ENCODE peak calls at places on chromosomes 6 and 20, in nine cellular contexts. L, F, S, C, J, I, O, V and D are unnamed samples.

GRCh38 chr6:152642578-152643375 is 5.6 kb upstream of the SYNE1 start:
- DNase-seq in F (peak; percentile 57), L (peak; percentile 36), O (no peak), J (peak; percentile 74), V (no peak), I (peak; percentile 38), C (peak; percentile 35), S (peak; percentile 77), D (peak; percentile 31)

GRCh38 chr6:149233056-149233715 is 84.3 kb upstream of the TAB2 start:
- DNase-seq in F (peak; percentile 98), C (no peak), S (no peak), O (no peak), J (no peak), V (no peak), L (peak; percentile 99), I (peak; percentile 94), D (no peak)

GRCh38 chr6:113586413-113586812 is 270.7 kb upstream of the MARCKS start:
- DNase-seq in L (peak; percentile 92), I (no peak), S (peak; percentile 18), C (no peak), J (no peak), V (no peak), F (peak; percentile 62), O (no peak), D (no peak)

GRCh38 chr6:5997420-5998093 is 9.2 kb downstream of the NRN1 start:
- DNase-seq in I (no peak), V (no peak), C (peak; percentile 54), S (no peak), L (no peak), F (no peak), O (peak; percentile 47), J (no peak), D (no peak)

GRCh38 chr6:16804515-16805161 is 43.4 kb upstream of the ATXN1 start:
- DNase-seq in O (no peak), C (no peak), I (no peak), L (no peak), F (no peak), V (no peak), S (no peak), J (no peak), D (no peak)

GRCh38 chr6:26232950-26233607 is 131.9 kb upstream of the BTN3A2 start:
- DNase-seq in V (no peak), S (no peak), L (peak; percentile 57), J (no peak), C (no peak), O (no peak), F (peak; percentile 66), I (no peak), D (no peak)

GRCh38 chr6:153231048-153231635 is 100.1 kb upstream of the RGS17 start:
- DNase-seq in V (no peak), L (peak; percentile 30), I (peak; percentile 46), C (peak; percentile 81), S (peak; percentile 68), F (no peak), O (peak; percentile 64), J (peak; percentile 47), D (peak; percentile 67)

GRCh38 chr20:58431134-58431533 is 42.1 kb downstream of the VAPB start:
- DNase-seq in L (peak; percentile 52), J (no peak), V (no peak), S (no peak), I (no peak), C (no peak), O (no peak), F (peak; percentile 13), D (no peak)

GRCh38 chr6:149962461-149963211 is 1.1 kb upstream of the ULBP1 start:
- DNase-seq in S (no peak), V (no peak), F (no peak), I (no peak), O (no peak), C (no peak), J (no peak), L (no peak), D (no peak)

GRCh38 chr6:84979541-84979940 is 215.1 kb upstream of the TBX18 start:
- DNase-seq in S (no peak), C (no peak), O (no peak), J (no peak), V (no peak), F (no peak), L (no peak), I (no peak), D (no peak)

GRCh38 chr6:24205020-24205492 is 79.0 kb downstream of the NRSN1 start:
- DNase-seq in I (peak; percentile 14), C (peak; percentile 23), V (no peak), J (no peak), F (peak; percentile 5), S (peak; percentile 62), L (peak; percentile 24), O (no peak), D (no peak)

GRCh38 chr6:149439626-149440025 is 39.6 kb downstream of the SUMO4 start:
- DNase-seq in F (no peak), J (no peak), O (no peak), C (no peak), I (no peak), S (no peak), L (no peak), V (no peak), D (no peak)

GRCh38 chr6:125066964-125067363 is 86.6 kb upstream of the TPD52L1 start:
- DNase-seq in L (peak; percentile 89), C (no peak), V (no peak), S (no peak), I (no peak), F (no peak), J (no peak), O (no peak), D (no peak)

GRCh38 chr20:9035129-9035528 is 33.8 kb upstream of the PLCB4 start:
- DNase-seq in O (no peak), V (no peak), S (no peak), I (no peak), F (peak; percentile 87), L (peak; percentile 89), J (no peak), C (no peak), D (no peak)

GRCh38 chr20:18724788-18725476 is 88.7 kb upstream of the SCP2D1 start:
- DNase-seq in J (no peak), S (no peak), I (no peak), C (no peak), L (no peak), O (no peak), V (no peak), F (no peak), D (no peak)

GRCh38 chr20:44401052-44401769 is 45.7 kb downstream of the HNF4A start:
- DNase-seq in J (no peak), F (no peak), S (no peak), O (peak; percentile 87), V (no peak), C (no peak), I (no peak), L (no peak), D (no peak)

GRCh38 chr6:14431375-14432330 is 314.1 kb downstream of the CD83 start:
- DNase-seq in F (no peak), V (no peak), L (no peak), O (no peak), S (peak; percentile 47), I (peak; percentile 8), C (no peak), J (no peak), D (no peak)

GRCh38 chr6:88725111-88725711 is 238.2 kb downstream of the RNGTT start:
- DNase-seq in C (peak; percentile 65), F (no peak), I (no peak), S (peak; percentile 55), V (no peak), L (peak; percentile 90), O (no peak), J (no peak), D (peak; percentile 12)

GRCh38 chr6:48069280-48069679 is 41.7 kb downstream of the PTCHD4 start:
- DNase-seq in L (no peak), S (peak; percentile 42), C (peak; percentile 7), V (no peak), I (no peak), O (no peak), F (no peak), J (no peak), D (no peak)

GRCh38 chr6:105402090-105402980 is 547 bp downstream of the PREP start:
- DNase-seq in V (no peak), F (peak; percentile 28), C (peak; percentile 18), I (peak; percentile 38), L (peak; percentile 47), J (no peak), O (no peak), S (no peak), D (no peak)
- TF ChIP-seq CTCF in V (no peak), F (no peak), C (no peak), I (no peak), L (no peak), J (no peak), O (no peak), S (no peak), D (no peak)

DNA sequence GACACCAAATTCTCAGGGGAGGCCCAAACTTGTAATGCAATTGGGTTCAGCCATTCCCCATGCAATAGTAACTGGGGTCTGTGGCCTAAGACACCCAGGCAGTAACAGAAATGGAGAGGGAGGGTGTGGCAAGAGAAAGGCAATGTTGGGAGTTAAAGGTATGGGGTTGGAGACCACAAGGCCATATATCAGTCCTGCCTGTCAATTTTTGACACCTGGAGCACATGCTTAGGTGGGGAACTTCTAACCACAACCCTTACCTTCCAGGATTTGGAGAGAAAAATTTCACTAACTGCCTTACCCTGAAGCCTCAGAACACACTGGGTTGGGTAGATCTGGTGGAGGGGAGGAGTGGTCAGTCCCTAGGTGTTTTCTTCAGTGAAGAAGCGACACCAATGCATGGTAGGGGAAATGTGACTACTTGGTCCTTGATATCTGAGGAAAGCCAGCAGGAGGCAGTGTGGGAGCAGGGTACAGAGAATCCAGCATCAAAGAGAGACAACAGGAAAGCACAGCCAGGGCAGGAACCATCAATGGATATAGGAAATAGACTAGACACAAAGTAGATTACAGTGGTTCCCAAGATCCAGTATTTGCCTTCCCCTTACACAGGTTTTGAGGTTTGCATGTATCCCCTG is 6.8 kb upstream of the USP49 start:
- DNase-seq in C (no peak), S (no peak), O (no peak), L (no peak), J (no peak), V (no peak), F (peak; percentile 28), I (no peak), D (no peak)
- TF ChIP-seq CTCF in C (peak; percentile 11), S (peak; percentile 28), O (no peak), L (no peak), J (peak; percentile 17), V (no peak), F (peak; percentile 69), I (no peak), D (no peak)

DNA sequence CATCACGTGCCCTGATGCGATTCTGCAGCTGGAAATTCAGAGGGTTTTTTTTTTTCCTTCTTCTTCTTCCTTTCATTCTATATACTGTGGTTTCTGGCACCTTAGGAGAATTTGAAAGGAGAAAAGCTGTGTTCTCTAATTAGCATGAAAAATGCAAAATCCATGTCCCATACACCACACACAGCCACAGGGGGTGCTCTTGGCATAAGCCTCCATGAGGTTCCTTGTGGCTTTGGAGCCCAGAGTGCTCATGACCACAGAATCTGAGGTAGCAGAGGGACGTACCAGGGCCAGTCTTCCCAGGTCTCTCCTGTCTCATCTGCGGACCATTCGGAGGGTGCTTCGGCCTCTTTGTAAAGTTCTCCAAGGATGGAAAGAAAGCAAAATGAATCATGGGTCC is 258.4 kb upstream of the CDH4 start:
- DNase-seq in S (peak; percentile 15), V (no peak), F (no peak), C (no peak), L (no peak), J (no peak), I (no peak), O (no peak), D (no peak)
- TF ChIP-seq CTCF in S (no peak), V (no peak), F (peak; percentile 38), C (peak; percentile 17), L (peak; percentile 22), J (no peak), I (no peak), O (no peak), D (peak; percentile 44)

GRCh38 chr6:156686429-156686939 is 90.7 kb upstream of the ARID1B start:
- DNase-seq in V (no peak), L (peak; percentile 60), I (peak; percentile 67), C (peak; percentile 43), O (no peak), F (peak; percentile 46), S (peak; percentile 65), J (no peak), D (no peak)
- TF ChIP-seq CTCF in V (peak; percentile 50), L (peak; percentile 52), I (peak; percentile 50), C (no peak), O (no peak), F (peak; percentile 65), S (peak; percentile 31), J (no peak), D (peak; percentile 51)